ENCODE peak calls at places on chromosomes 13 and 19, in ten cellular contexts. R is epithelial cell of esophagus; S is effector CD4-positive, alpha-beta T cell; Y is GM20000; N is left ventricle myocardium inferior; K is NCI-H510A treated with DMSO at 0.1 percent for 48 hours; A is CD4-positive, alpha-beta memory T cell; I is choroid plexus epithelial cell; B is heart left ventricle; E is RPMI7951. W is an unnamed sample.

GRCh38 chr13:33033361-33033812 is 17.2 kb downstream of the KL start:
- DNase-seq in R (no peak), S (no peak), Y (peak), N (no peak), K (no peak), A (no peak), I (no peak), B (no peak), E (no peak), W (no peak)

GRCh38 chr13:24161980-24162517 is 1.5 kb downstream of the SPATA13 start:
- DNase-seq in R (peak), S (no peak), Y (no peak), N (no peak), K (no peak), A (no peak), I (no peak), B (no peak), E (no peak), W (no peak)

GRCh38 chr13:33934936-33935510 is 117.1 kb downstream of the RFC3 start:
- DNase-seq in R (no peak), S (no peak), Y (no peak), N (no peak), K (no peak), A (no peak), I (no peak), B (no peak), E (no peak), W (no peak)

GRCh38 chr19:19276851-19277250 is 3.8 kb upstream of the TM6SF2 start:
- DNase-seq in R (no peak), S (no peak), Y (no peak), N (no peak), K (no peak), A (no peak), I (no peak), B (no peak), E (no peak), W (no peak)

GRCh38 chr19:21158523-21159135 is 16.8 kb downstream of the ZNF431 start:
- DNase-seq in R (peak), S (no peak), Y (no peak), N (no peak), K (no peak), A (no peak), I (peak), B (no peak), E (peak), W (no peak)

GRCh38 chr13:102951808-102952207 is 106.0 kb downstream of the ERCC5 start:
- DNase-seq in R (no peak), S (no peak), Y (no peak), N (no peak), K (no peak), A (no peak), I (no peak), B (peak), E (no peak), W (peak)

GRCh38 chr13:62357887-62358645 is 942.4 kb upstream of the PCDH20 start:
- DNase-seq in R (peak), S (no peak), Y (peak), N (no peak), K (no peak), A (no peak), I (peak), B (no peak), E (peak), W (no peak)

GRCh38 chr13:75445717-75446529 is 36.0 kb downstream of the TBC1D4 start:
- DNase-seq in R (peak), S (no peak), Y (no peak), N (no peak), K (no peak), A (no peak), I (peak), B (no peak), E (no peak), W (no peak)

W was measured in Right ventricle myocardium superior.